ENCODE peak calls at places on chromosomes 2 and 18, in nine cellular contexts. F is breast epithelium; S is A549; Q is SK-N-SH; H is AG04450; G is RWPE1; X is Panc1; M is dorsolateral prefrontal cortex; L is CD8-positive, alpha-beta T cell. N is an unnamed sample.

GRCh38 chr18:37537868-37538525 is 27.6 kb downstream of the CELF4 start:
- DNase-seq in F (peak), S (peak), Q (peak), H (peak), G (peak), X (peak), M (peak), L (no peak), N (peak)

GRCh38 chr18:9043581-9043980 is 58.9 kb upstream of the NDUFV2 start:
- DNase-seq in F (no peak), S (no peak), Q (no peak), H (no peak), G (no peak), X (no peak), M (no peak), L (no peak), N (no peak)

GRCh38 chr18:61752973-61753372 is 139.8 kb downstream of the RNF152 start:
- DNase-seq in F (no peak), S (no peak), Q (no peak), H (no peak), G (no peak), X (no peak), M (no peak), L (no peak), N (no peak)

GRCh38 chr2:101435011-101435862 is 39.7 kb downstream of the RFX8 start:
- DNase-seq in F (no peak), S (no peak), Q (no peak), H (no peak), G (no peak), X (no peak), M (no peak), L (no peak), N (no peak)

GRCh38 chr2:204234248-204234647 is 297.7 kb downstream of the ICOS start:
- DNase-seq in F (no peak), S (no peak), Q (peak), H (no peak), G (no peak), X (no peak), M (no peak), L (no peak), N (no peak)

GRCh38 chr2:100978582-100979051 is 23.5 kb upstream of the RPL31 start:
- DNase-seq in F (no peak), S (no peak), Q (no peak), H (peak), G (no peak), X (no peak), M (peak), L (no peak), N (no peak)

GRCh38 chr2:126907671-126908070 is 9.0 kb downstream of the TEX51 start:
- DNase-seq in F (peak), S (no peak), Q (peak), H (no peak), G (no peak), X (no peak), M (peak), L (no peak), N (peak)

GRCh38 chr18:48803951-48804855 is 146.6 kb downstream of the SMAD7 start:
- DNase-seq in F (peak), S (no peak), Q (no peak), H (no peak), G (no peak), X (no peak), M (no peak), L (no peak), N (peak)

GRCh38 chr18:9418047-9418690 is 57.1 kb upstream of the RALBP1 start:
- DNase-seq in F (no peak), S (no peak), Q (peak), H (no peak), G (no peak), X (no peak), M (no peak), L (no peak), N (no peak)

GRCh38 chr18:72086421-72086820 is 457.7 kb downstream of the CBLN2 start:
- DNase-seq in F (no peak), S (no peak), Q (no peak), H (no peak), G (peak), X (no peak), M (no peak), L (no peak), N (no peak)

GRCh38 chr2:19020144-19021099 is 338.0 kb downstream of the OSR1 start:
- DNase-seq in F (no peak), S (no peak), Q (no peak), H (no peak), G (no peak), X (no peak), M (no peak), L (no peak), N (peak)

DNA sequence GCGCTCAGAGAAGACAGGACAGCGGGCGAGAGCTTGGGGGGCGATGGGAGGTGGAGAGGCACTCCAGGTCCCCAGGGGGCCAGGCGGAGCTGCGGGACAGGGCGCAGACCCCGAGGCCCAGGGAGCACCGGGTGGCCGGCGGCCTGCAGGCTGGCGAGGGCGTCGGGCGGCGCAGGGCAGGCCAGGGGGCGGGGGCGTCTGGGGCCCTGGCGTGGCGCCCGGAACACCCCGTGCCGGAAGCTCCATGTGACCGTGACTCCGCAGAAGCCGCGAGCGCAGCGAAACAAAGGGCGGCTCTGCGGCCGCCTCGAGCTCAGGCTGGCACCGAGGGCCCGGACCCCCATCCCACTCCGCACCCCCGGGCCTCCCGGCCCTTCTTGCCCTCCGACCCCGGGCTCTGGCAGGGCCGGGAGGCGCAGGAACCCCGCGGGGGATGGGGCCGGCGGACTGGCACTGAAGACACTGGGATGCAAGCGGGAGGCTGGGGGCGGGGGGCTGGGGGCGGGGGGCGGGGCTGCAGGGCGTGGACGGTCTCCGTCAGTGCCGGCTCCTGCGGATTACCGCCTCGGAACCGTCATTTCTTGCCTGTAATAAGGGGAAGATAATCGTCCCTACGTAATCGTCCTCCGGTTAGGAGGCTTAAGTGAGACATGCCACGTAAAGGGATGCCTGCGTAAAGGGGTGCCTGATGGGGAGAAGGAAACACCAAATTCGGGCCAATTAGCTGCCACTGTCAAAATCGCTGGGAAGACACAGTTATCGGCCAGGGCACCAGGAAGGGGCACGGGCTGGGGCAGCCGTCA is 19.2 kb downstream of the SH2D6 start:
- DNase-seq in F (peak), S (peak), Q (peak), H (no peak), G (peak), X (no peak), M (peak), L (peak), N (peak)
- H3K27ac ChIP-seq in F (peak), S (peak), Q (peak), H (peak), G (peak), X (peak), M (peak), L (peak), N (peak)

GRCh38 chr2:219543596-219544358 is at the start of the genes CHPF and TMEM198:
- DNase-seq in F (peak), S (peak), Q (peak), H (peak), G (peak), X (peak), M (peak), L (peak), N (peak)

GRCh38 chr2:219540784-219541504 is 2.7 kb downstream of the CHPF start:
- DNase-seq in F (no peak), S (no peak), Q (no peak), H (no peak), G (no peak), X (no peak), M (no peak), L (no peak), N (no peak)

GRCh38 chr2:219544567-219544966 is 739 bp downstream of the TMEM198 start:
- DNase-seq in F (no peak), S (no peak), Q (no peak), H (no peak), G (no peak), X (no peak), M (no peak), L (no peak), N (no peak)

GRCh38 chr2:219541611-219542180 is 1.9 kb downstream of the CHPF start:
- DNase-seq in F (peak), S (peak), Q (peak), H (no peak), G (peak), X (peak), M (peak), L (peak), N (peak)

DNA sequence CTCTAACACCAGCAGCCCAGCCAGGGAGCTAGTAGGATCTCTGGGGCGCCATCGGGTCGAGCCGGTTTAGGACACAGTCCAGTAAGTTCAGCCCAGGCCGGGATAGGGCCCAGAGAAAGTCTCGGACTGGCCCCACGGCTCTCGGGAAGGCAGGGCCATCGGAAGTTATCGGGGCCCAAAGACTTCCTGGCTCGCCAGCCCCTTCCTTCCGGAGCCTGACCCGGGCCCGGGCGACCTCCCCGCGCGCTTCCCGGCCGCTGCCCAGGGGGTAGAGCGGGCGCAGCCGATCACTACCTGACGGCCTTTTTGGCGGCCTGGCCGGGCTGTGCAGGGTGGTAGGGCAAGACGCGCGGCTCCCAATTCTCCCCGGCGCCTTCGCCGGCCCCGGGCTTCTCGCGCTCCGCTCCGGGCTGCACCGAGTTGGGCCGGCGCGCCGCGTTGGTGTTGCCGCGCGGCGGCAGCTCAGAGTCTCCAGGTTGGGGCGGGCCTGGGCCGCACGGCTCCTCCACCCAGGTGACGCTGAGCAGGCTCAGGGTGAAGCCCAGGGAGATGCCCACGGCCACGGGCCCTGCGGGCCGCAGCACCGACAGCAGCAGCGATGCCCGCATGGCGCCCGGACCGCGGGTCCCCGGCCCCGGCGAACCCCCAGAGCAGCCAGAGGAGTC is 546 bp downstream of the CHPF start:
- DNase-seq in F (no peak), S (peak), Q (peak), H (no peak), G (peak), X (no peak), M (no peak), L (no peak), N (peak)
- TF ChIP-seq CTCF in F (no peak), S (no peak), Q (no peak), H (no peak), G (no peak), X (no peak), M (no peak), L (peak), N (no peak)

GRCh38 chr2:38409904-38410167 is 32.8 kb upstream of the ATL2 start:
- DNase-seq in F (no peak), S (no peak), Q (no peak), H (no peak), G (no peak), X (no peak), M (no peak), L (no peak), N (no peak)

GRCh38 chr2:38409136-38409903 is 32.2 kb upstream of the ATL2 start:
- DNase-seq in F (no peak), S (no peak), Q (no peak), H (no peak), G (no peak), X (no peak), M (no peak), L (no peak), N (no peak)

GRCh38 chr2:38405917-38406596 is 29.0 kb upstream of the ATL2 start:
- DNase-seq in F (no peak), S (no peak), Q (no peak), H (no peak), G (no peak), X (no peak), M (no peak), L (no peak), N (no peak)

GRCh38 chr2:38406597-38407110 is 29.6 kb upstream of the ATL2 start:
- DNase-seq in F (no peak), S (no peak), Q (no peak), H (no peak), G (no peak), X (no peak), M (no peak), L (no peak), N (no peak)

DNA sequence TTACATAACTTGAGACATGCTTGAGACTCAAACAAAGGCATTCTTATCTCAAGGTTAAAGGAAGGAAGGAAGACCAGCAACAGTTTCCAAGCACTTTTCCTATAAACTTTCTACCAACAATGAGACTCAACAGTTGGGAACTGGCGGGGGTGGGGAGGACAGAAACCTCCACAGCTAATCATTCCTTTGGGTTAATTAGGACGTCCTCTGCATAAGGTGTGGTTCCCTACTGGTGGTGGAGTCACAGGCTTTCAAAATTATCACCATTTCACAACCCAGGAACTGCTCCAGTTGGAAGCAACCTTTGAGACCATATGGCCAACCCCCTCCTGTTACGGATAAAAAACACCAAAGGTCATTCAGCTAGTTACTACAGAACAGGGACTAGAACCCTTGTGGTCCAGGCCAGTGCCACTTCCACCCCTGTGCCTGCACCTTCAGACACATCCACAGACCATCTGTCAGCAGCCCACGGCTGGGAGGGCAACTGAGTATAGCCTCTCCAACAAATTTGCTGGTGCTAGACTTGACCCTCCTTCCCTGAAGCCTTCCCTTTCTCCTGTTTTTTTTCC is 30.1 kb upstream of the ATL2 start:
- DNase-seq in F (no peak), S (no peak), Q (no peak), H (no peak), G (no peak), X (no peak), M (no peak), L (no peak), N (peak)
- H3K27ac ChIP-seq in F (peak), S (no peak), Q (no peak), H (no peak), G (no peak), X (no peak), M (peak), L (no peak), N (no peak)

DNA sequence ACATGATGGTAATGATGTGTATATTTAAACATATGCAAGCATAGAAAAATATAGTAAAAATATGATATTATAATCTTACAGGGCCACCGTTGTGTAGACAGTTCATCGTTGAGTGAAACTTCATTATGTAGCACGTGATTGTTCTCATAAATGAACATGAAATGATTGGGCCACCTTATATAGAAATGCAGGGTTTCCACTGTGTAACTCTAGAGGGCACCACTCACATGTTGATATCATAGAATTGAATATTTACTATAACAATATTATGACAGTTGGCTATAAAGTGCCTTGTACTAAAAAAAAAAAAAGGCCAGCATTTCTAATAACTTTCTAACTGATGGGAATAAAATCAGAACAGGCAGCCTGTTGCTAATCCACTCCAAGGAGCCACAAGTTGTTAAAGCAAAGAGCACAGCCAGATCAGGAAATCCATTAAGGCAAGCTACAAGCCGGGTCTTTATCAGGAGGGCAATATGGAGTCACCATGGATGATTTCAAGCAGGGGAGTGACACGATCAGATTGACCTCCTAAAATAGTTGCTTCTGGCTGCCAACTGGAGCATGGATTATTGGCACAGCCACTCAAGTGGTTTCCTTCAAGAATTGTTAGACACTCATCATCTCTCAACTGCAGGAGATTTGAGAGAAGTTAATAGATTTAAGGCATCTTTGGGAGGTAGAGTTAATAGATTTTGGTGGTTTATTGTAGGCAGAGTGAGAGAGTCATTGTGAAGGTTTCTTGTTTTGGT is 16.7 kb downstream of the IL1F10 start:
- DNase-seq in F (no peak), S (no peak), Q (no peak), H (no peak), G (no peak), X (no peak), M (no peak), L (no peak), N (no peak)
- TF ChIP-seq CTCF in F (no peak), S (peak), Q (peak), H (peak), G (peak), X (peak), M (peak), L (no peak), N (peak)

GRCh38 chr18:13563390-13563805 is 163.0 kb downstream of the FAM210A start:
- DNase-seq in F (no peak), S (no peak), Q (no peak), H (no peak), G (no peak), X (no peak), M (no peak), L (no peak), N (no peak)

GRCh38 chr18:13566941-13567762 is 159.2 kb downstream of the FAM210A start:
- DNase-seq in F (no peak), S (no peak), Q (no peak), H (no peak), G (no peak), X (no peak), M (peak), L (no peak), N (no peak)

GRCh38 chr18:13562494-13563029 is 163.8 kb downstream of the FAM210A start:
- DNase-seq in F (no peak), S (no peak), Q (no peak), H (no peak), G (no peak), X (no peak), M (no peak), L (no peak), N (no peak)

GRCh38 chr18:13564579-13564978 is 161.8 kb downstream of the FAM210A start:
- DNase-seq in F (no peak), S (no peak), Q (peak), H (no peak), G (no peak), X (no peak), M (no peak), L (no peak), N (no peak)

GRCh38 chr18:13565228-13565627 is 161.1 kb downstream of the FAM210A start:
- DNase-seq in F (no peak), S (no peak), Q (no peak), H (no peak), G (no peak), X (no peak), M (peak), L (no peak), N (no peak)
- H3K27ac ChIP-seq in F (peak), S (no peak), Q (no peak), H (no peak), G (no peak), X (no peak), M (peak), L (no peak), N (no peak)

DNA sequence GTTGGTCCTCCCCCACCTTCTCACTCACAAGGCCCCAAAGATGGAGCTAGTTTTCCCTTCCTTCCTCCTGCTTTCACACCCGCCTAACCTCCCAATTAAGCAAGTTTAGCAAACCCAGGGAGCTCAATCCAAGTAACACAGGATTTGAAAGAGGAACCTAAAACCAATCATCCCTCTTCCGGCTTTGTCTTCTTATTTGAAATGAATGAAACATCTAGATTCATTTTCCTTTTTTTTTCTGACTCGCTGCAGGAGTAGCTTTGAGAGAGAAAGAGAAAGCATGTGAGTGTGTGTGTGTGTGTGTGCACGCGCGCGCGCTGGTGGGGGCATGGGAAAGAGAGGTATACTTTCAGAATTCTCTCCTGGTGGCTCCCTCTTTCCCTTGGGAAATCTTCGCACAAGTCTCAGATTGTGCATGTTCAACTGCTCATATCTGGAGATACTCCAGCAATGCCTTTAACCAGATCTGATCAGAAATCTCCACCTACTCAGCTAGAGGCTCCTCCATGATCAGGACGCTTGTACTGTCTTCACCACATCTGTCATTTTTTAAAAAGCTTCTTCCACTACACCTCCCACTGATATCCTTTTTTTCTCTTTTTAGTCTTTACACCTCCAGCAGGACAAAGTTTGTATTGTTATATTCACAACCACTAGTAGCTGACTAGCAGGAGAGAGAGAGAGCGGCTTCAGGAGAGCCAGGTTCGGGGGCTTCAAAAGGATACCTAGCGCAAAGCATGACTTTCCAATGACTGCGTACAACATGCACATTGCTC is 1.6 kb downstream of the SLC8A1 start:
- DNase-seq in F (no peak), S (no peak), Q (peak), H (no peak), G (no peak), X (no peak), M (no peak), L (no peak), N (no peak)
- TF ChIP-seq CTCF in F (no peak), S (no peak), Q (peak), H (peak), G (no peak), X (peak), M (no peak), L (no peak), N (no peak)